ENCODE peak calls at places on chromosome 15, in nine cellular contexts. T is left ventricle myocardium inferior; F is activated gamma-delta T cell treated with Interleukin-2 at 50 U/mL for 16 hours; Q is adrenal gland; N is activated CD4-positive, alpha-beta T cell treated with anti-CD3 and anti-CD28 coated beads, Interleukin-2, amount 10 ng/mL, durations not matched to agents 7 days and 5 days; U is dorsolateral prefrontal cortex; Y is stimulated activated CD4-positive, alpha-beta T cell treated with anti-CD3 and anti-CD28 coated beads, TNF-alpha, amount 100 ng/mL, for 24 hours; P is activated CD8-positive, alpha-beta memory T cell treated with anti-CD3 and anti-CD28 coated beads for 48 hours; B is T follicular helper cell. R is an unnamed sample.

GRCh38 chr15:99037646-99038045 is 30.1 kb upstream of the PGPEP1L start:
- DNase-seq in B (no peak), Q (no peak), N (no peak), U (no peak), F (no peak), P (no peak), Y (no peak), T (no peak), R (no peak)

GRCh38 chr15:51798281-51798680 is 31.2 kb upstream of the TMOD3 start:
- DNase-seq in U (no peak), T (no peak), F (no peak), Y (no peak), P (no peak), B (no peak), N (no peak), Q (no peak), R (no peak)

GRCh38 chr15:68700395-68701123 is 120.1 kb downstream of the ANP32A start:
- DNase-seq in U (peak), Y (no peak), B (no peak), P (no peak), N (no peak), T (peak), F (no peak), Q (peak), R (no peak)

GRCh38 chr15:80456517-80457497 is 52.6 kb downstream of the ARNT2 start:
- DNase-seq in Y (no peak), Q (no peak), P (no peak), B (no peak), U (no peak), F (no peak), T (no peak), N (no peak), R (no peak)

GRCh38 chr15:73328986-73329385 is 39.8 kb downstream of the HCN4 start:
- DNase-seq in N (no peak), U (no peak), Q (no peak), Y (no peak), P (no peak), F (no peak), T (no peak), B (no peak), R (no peak)

GRCh38 chr15:25171856-25172687 is 217.3 kb downstream of the SNRPN start:
- DNase-seq in N (no peak), Y (no peak), T (peak), Q (no peak), F (peak), U (no peak), B (no peak), P (no peak), R (no peak)

GRCh38 chr15:51229907-51230328 is 108.5 kb downstream of the CYP19A1 start:
- DNase-seq in Q (no peak), U (no peak), P (no peak), N (no peak), T (no peak), F (no peak), B (no peak), Y (no peak), R (peak)

GRCh38 chr15:82186161-82186560 is 76.4 kb downstream of the EFL1 start:
- DNase-seq in T (no peak), Q (no peak), N (no peak), P (no peak), B (no peak), U (no peak), F (no peak), Y (no peak), R (no peak)